ENCODE peak calls at places on chromosomes 12 and 14, in seven cellular contexts. K is H54; N is GM12891; P is NCI-H748 treated with DMSO at 0.1 percent for 48 hours; Y is stimulated activated CD4-positive, alpha-beta T cell treated with anti-CD3 and anti-CD28 coated beads, Interleukin-2, amount 100 ng/mL, for 24 hours; J is NCI-H1694 treated with DMSO at 0.1 percent for 48 hours; O is AG09309. C is an unnamed sample.

GRCh38 chr14:59229653-59230406 is 41.4 kb downstream of the DAAM1 start:
- DNase-seq in K (no peak), N (no peak), P (no peak), Y (no peak), J (no peak), O (no peak), C (no peak)

GRCh38 chr14:32593290-32593942 is 264.3 kb downstream of the AKAP6 start:
- DNase-seq in K (peak; percentile 38), N (no peak), P (no peak), Y (no peak), J (no peak), O (peak; percentile 84), C (peak; percentile 88)

GRCh38 chr12:66352197-66352596 is 49.9 kb downstream of the HELB start:
- DNase-seq in K (peak; percentile 12), N (no peak), P (no peak), Y (peak; percentile 5), J (peak; percentile 27), O (no peak), C (peak; percentile 2)

GRCh38 chr14:58765375-58765774 is 127.6 kb downstream of the DACT1 start:
- DNase-seq in K (no peak), N (no peak), P (no peak), Y (no peak), J (no peak), O (no peak), C (no peak)

GRCh38 chr14:51333901-51334432 is 93.9 kb downstream of the TMX1 start:
- DNase-seq in K (no peak), N (no peak), P (no peak), Y (no peak), J (no peak), O (no peak), C (no peak)

GRCh38 chr12:3537916-3538690 is 47.1 kb downstream of the PRMT8 start:
- DNase-seq in K (no peak), N (no peak), P (peak; percentile 11), Y (no peak), J (no peak), O (no peak), C (no peak)

GRCh38 chr14:77007975-77008421 is 20.5 kb downstream of the IRF2BPL start:
- DNase-seq in K (no peak), N (no peak), P (no peak), Y (no peak), J (no peak), O (no peak), C (no peak)

GRCh38 chr14:75981426-75981825 is 369 bp downstream of the TGFB3 start:
- DNase-seq in K (peak; percentile 17), N (peak; percentile 69), P (peak; percentile 81), Y (peak; percentile 39), J (peak; percentile 80), O (no peak), C (no peak)

GRCh38 chr14:69532561-69533335 is 41.9 kb downstream of the CCDC177 start:
- DNase-seq in K (peak; percentile 27), N (no peak), P (no peak), Y (no peak), J (no peak), O (no peak), C (no peak)

GRCh38 chr14:55807059-55807499 is 227.1 kb downstream of the KTN1 start:
- DNase-seq in K (no peak), N (no peak), P (peak; percentile 90), Y (peak; percentile 59), J (no peak), O (no peak), C (no peak)

GRCh38 chr12:105740970-105741725 is 397.6 kb downstream of the NUAK1 start:
- DNase-seq in K (no peak), N (no peak), P (no peak), Y (no peak), J (peak; percentile 66), O (no peak), C (peak; percentile 48)

C was measured in GM04504.